ENCODE peak calls at places on chromosome 17, in six cellular contexts. H, U, R, Q, M and N are unnamed samples.

GRCh38 chr17:61492759-61493526 is 40.7 kb downstream of the TBX4 start:
- DNase-seq in H (no peak), U (no peak), R (no peak), Q (peak), M (no peak), N (no peak)

GRCh38 chr17:32288600-32288999 is 23.0 kb downstream of the RHBDL3 start:
- DNase-seq in H (no peak), U (no peak), R (no peak), Q (no peak), M (peak), N (no peak)

GRCh38 chr17:43543300-43543699 is 2.8 kb downstream of the ETV4 start:
- DNase-seq in H (peak), U (no peak), R (no peak), Q (no peak), M (no peak), N (no peak)

GRCh38 chr17:81601525-81602120 is 35.3 kb downstream of the NPLOC4 start:
- DNase-seq in H (peak), U (peak), R (no peak), Q (peak), M (peak), N (no peak)

GRCh38 chr17:28760987-28761562 is 17.3 kb downstream of the TRAF4 start:
- DNase-seq in H (peak), U (peak), R (no peak), Q (peak), M (peak), N (no peak)

GRCh38 chr17:57257911-57258885 is 1.9 kb downstream of the MSI2 start:
- DNase-seq in H (no peak), U (no peak), R (no peak), Q (peak), M (peak), N (no peak)

GRCh38 chr17:50199211-50199633 is 2.2 kb downstream of the COL1A1 start:
- DNase-seq in H (no peak), U (no peak), R (no peak), Q (no peak), M (no peak), N (no peak)

GRCh38 chr17:79937981-79938695 is 97.5 kb downstream of the TBC1D16 start:
- DNase-seq in H (no peak), U (no peak), R (no peak), Q (no peak), M (no peak), N (no peak)

GRCh38 chr17:2995362-2995761 is 68.0 kb downstream of the OR1D5 start:
- DNase-seq in H (no peak), U (no peak), R (no peak), Q (no peak), M (no peak), N (no peak)

GRCh38 chr17:6166492-6167179 is 96.5 kb downstream of the WSCD1 start:
- DNase-seq in H (no peak), U (no peak), R (no peak), Q (no peak), M (no peak), N (no peak)

GRCh38 chr17:71633391-71633849 is 487.4 kb upstream of the SOX9 start:
- DNase-seq in H (peak), U (no peak), R (no peak), Q (peak), M (no peak), N (no peak)

GRCh38 chr17:21278304-21279197 is 6.0 kb upstream of the MAP2K3 start:
- DNase-seq in H (no peak), U (peak), R (no peak), Q (no peak), M (peak), N (no peak)

GRCh38 chr17:34452769-34453168 is 89.7 kb upstream of the CCL1 start:
- DNase-seq in H (no peak), U (no peak), R (no peak), Q (no peak), M (no peak), N (no peak)

GRCh38 chr17:21196126-21196525 is 17.8 kb downstream of the TMEM11 start:
- DNase-seq in H (no peak), U (no peak), R (no peak), Q (no peak), M (no peak), N (no peak)

GRCh38 chr17:37839196-37839978 is 84.8 kb upstream of the TBC1D3K start:
- DNase-seq in H (no peak), U (no peak), R (no peak), Q (no peak), M (no peak), N (no peak)

GRCh38 chr17:66292351-66292750 is 10.1 kb upstream of the PRKCA start:
- DNase-seq in H (no peak), U (no peak), R (no peak), Q (no peak), M (no peak), N (no peak)

GRCh38 chr17:80850817-80851216 is 140.8 kb upstream of the CHMP6 start:
- DNase-seq in H (no peak), U (no peak), R (no peak), Q (no peak), M (peak), N (no peak)

GRCh38 chr17:1724869-1725641 is 551 bp downstream of the WDR81 start:
- DNase-seq in H (no peak), U (no peak), R (no peak), Q (no peak), M (peak), N (no peak)

GRCh38 chr17:32152130-32152529 is 9.8 kb downstream of the RHOT1 start:
- DNase-seq in H (no peak), U (peak), R (no peak), Q (no peak), M (no peak), N (no peak)

GRCh38 chr17:50267074-50267841 is 7.0 kb upstream of the TMEM92 start:
- DNase-seq in H (no peak), U (no peak), R (no peak), Q (no peak), M (no peak), N (no peak)

GRCh38 chr17:5785343-5785742 is 201.0 kb upstream of the NLRP1 start:
- DNase-seq in H (peak), U (no peak), R (no peak), Q (peak), M (peak), N (no peak)

GRCh38 chr17:57811633-57812280 is 38.1 kb downstream of the MRPS23 start:
- DNase-seq in H (no peak), U (no peak), R (no peak), Q (no peak), M (no peak), N (no peak)

GRCh38 chr17:6470751-6471521 is 26.7 kb downstream of the PIMREG start:
- DNase-seq in H (no peak), U (no peak), R (no peak), Q (no peak), M (no peak), N (no peak)

GRCh38 chr17:49817993-49818392 is 29.5 kb downstream of the KAT7 start:
- DNase-seq in H (no peak), U (no peak), R (no peak), Q (no peak), M (no peak), N (no peak)

GRCh38 chr17:41910701-41911391 is 7.9 kb downstream of the ACLY start:
- DNase-seq in H (peak), U (no peak), R (no peak), Q (peak), M (no peak), N (no peak)

GRCh38 chr17:37789166-37789565 is 44.3 kb upstream of the HNF1B start:
- DNase-seq in H (no peak), U (no peak), R (no peak), Q (no peak), M (no peak), N (no peak)

GRCh38 chr17:40791808-40792436 is 7.8 kb downstream of the KRT28 start:
- DNase-seq in H (peak), U (no peak), R (no peak), Q (peak), M (peak), N (no peak)

GRCh38 chr17:19376799-19377198 is 1.5 kb upstream of the MAPK7 start:
- DNase-seq in H (no peak), U (no peak), R (no peak), Q (no peak), M (peak), N (no peak)

GRCh38 chr17:27764589-27764988 is 35.7 kb downstream of the NOS2 start:
- DNase-seq in H (no peak), U (peak), R (no peak), Q (no peak), M (no peak), N (no peak)

GRCh38 chr17:79834575-79835469 is 4.4 kb downstream of the CBX4 start:
- DNase-seq in H (no peak), U (no peak), R (no peak), Q (no peak), M (peak), N (peak)

GRCh38 chr17:50763716-50764450 is 3.4 kb downstream of the ANKRD40CL start:
- DNase-seq in H (no peak), U (no peak), R (no peak), Q (no peak), M (no peak), N (no peak)

GRCh38 chr17:48596000-48596734 is 2.6 kb upstream of the HOXB5 start:
- DNase-seq in H (no peak), U (no peak), R (no peak), Q (no peak), M (no peak), N (no peak)